ENCODE peak calls at places on chromosomes 16 and 17, in eight cellular contexts. I is psoas muscle, B is right atrium auricular region, M is heart left ventricle, E is uterus, F is fibroblast of lung, H is tibial nerve, X is GM23248. U is an unnamed sample.

GRCh38 chr16:48441863-48442279 is 56.7 kb upstream of the SIAH1 start:
- DNase-seq in I (no peak), B (no peak), M (no peak), E (no peak), F (no peak), H (no peak), X (no peak), U (no peak)

GRCh38 chr17:78572277-78573205 is 4.7 kb downstream of the DNAH17 start:
- DNase-seq in I (no peak), B (no peak), M (no peak), E (no peak), F (no peak), H (no peak), X (no peak), U (no peak)

GRCh38 chr17:75624021-75624420 is 9.2 kb upstream of the SMIM5 start:
- DNase-seq in I (no peak), B (no peak), M (no peak), E (no peak), F (no peak), H (no peak), X (no peak), U (no peak)

GRCh38 chr17:41263212-41263611 is 2.0 kb upstream of the KRTAP9-6 start:
- DNase-seq in I (no peak), B (no peak), M (no peak), E (no peak), F (no peak), H (no peak), X (no peak), U (no peak)

GRCh38 chr16:49492090-49492801 is 118.6 kb downstream of the C16orf78 start:
- DNase-seq in I (peak; percentile 82), B (no peak), M (peak; percentile 48), E (peak; percentile 43), F (no peak), H (no peak), X (peak; percentile 39), U (no peak)

GRCh38 chr17:28567604-28568003 is 3.7 kb downstream of the PIGS start:
- DNase-seq in I (no peak), B (no peak), M (no peak), E (no peak), F (no peak), H (no peak), X (no peak), U (no peak)

GRCh38 chr17:77651983-77652382 is 306.5 kb upstream of the TNRC6C start:
- DNase-seq in I (no peak), B (no peak), M (no peak), E (no peak), F (no peak), H (no peak), X (no peak), U (no peak)

GRCh38 chr17:38550661-38551060 is 55.1 kb downstream of the SRCIN1 start:
- DNase-seq in I (no peak), B (peak; percentile 61), M (peak; percentile 79), E (no peak), F (peak; percentile 33), H (no peak), X (peak; percentile 92), U (no peak)

GRCh38 chr17:73043686-73044581 is 48.6 kb downstream of the SLC39A11 start:
- DNase-seq in I (no peak), B (no peak), M (no peak), E (no peak), F (peak; percentile 99), H (no peak), X (peak; percentile 72), U (no peak)

GRCh38 chr17:31318298-31319190 is 2.9 kb downstream of the EVI2A start:
- DNase-seq in I (peak; percentile 71), B (peak; percentile 76), M (peak; percentile 74), E (peak; percentile 73), F (peak; percentile 93), H (peak; percentile 35), X (peak; percentile 45), U (no peak)

GRCh38 chr16:74450236-74450635 is 29.0 kb upstream of the CLEC18B start:
- DNase-seq in I (no peak), B (no peak), M (no peak), E (no peak), F (peak; percentile 28), H (no peak), X (peak; percentile 35), U (no peak)

GRCh38 chr17:28370035-28370743 is at the start of gene VTN:
- DNase-seq in I (no peak), B (peak; percentile 83), M (peak; percentile 87), E (no peak), F (peak; percentile 25), H (no peak), X (peak; percentile 36), U (no peak)

GRCh38 chr17:51372345-51373004 is 112.1 kb downstream of the UTP18 start:
- DNase-seq in I (no peak), B (no peak), M (no peak), E (no peak), F (peak; percentile 28), H (no peak), X (peak; percentile 68), U (no peak)

GRCh38 chr17:76018801-76019200 is 8.3 kb downstream of the EVPL start:
- DNase-seq in I (no peak), B (no peak), M (no peak), E (no peak), F (no peak), H (no peak), X (no peak), U (no peak)

GRCh38 chr16:10623059-10623458 is 42.7 kb upstream of the EMP2 start:
- DNase-seq in I (no peak), B (no peak), M (no peak), E (no peak), F (no peak), H (no peak), X (no peak), U (no peak)

GRCh38 chr17:75771334-75772281 is 6.6 kb upstream of the GALK1 start:
- DNase-seq in I (no peak), B (no peak), M (no peak), E (no peak), F (peak; percentile 26), H (no peak), X (no peak), U (no peak)

GRCh38 chr16:20016234-20016633 is 57.5 kb downstream of the GPR139 start:
- DNase-seq in I (no peak), B (no peak), M (no peak), E (no peak), F (no peak), H (no peak), X (no peak), U (no peak)

GRCh38 chr16:6157806-6158205 is 1060.2 kb upstream of the EEF2KMT start:
- DNase-seq in I (no peak), B (no peak), M (no peak), E (no peak), F (no peak), H (no peak), X (no peak), U (no peak)
- H3K9me3 ChIP-seq in I (no peaks in the 10 kb centered on the region), B (no peaks in the 10 kb centered on the region), M (no peaks in the 10 kb centered on the region), E (no peaks in the 10 kb centered on the region), F (no peaks in the 10 kb centered on the region), H (no peaks in the 10 kb centered on the region), X (no peaks in the 10 kb centered on the region), U (no peaks in the 10 kb centered on the region)

GRCh38 chr17:21823643-21824042 is 131.3 kb downstream of the KCNJ18 start:
- DNase-seq in I (no peak), B (no peak), M (no peak), E (no peak), F (no peak), H (no peak), X (no peak), U (no peak)

GRCh38 chr17:21817791-21818364 is 125.6 kb downstream of the KCNJ18 start:
- DNase-seq in I (no peak), B (no peak), M (no peak), E (no peak), F (no peak), H (no peak), X (no peak), U (no peak)

DNA sequence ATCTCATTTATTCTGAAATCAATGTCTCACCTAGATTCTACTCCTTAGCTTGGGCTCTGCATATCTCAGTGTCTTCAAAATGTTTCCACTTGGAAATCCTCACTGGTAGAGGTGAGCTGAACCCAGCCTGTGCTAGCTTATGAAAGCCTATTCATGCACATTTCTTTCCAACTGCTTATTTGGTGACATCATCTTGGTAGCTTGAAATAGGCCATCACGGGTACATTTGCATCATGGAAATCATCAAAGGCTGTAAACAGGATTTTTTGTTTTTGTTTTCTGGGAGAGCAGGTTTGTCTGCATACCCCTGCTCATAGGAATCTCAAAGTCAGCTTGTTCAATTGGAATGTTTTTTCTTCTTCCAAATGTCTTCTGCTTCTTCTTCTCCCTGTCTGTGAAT is 130.8 kb downstream of the KCNJ18 start:
- DNase-seq in I (no peak), B (no peak), M (no peak), E (no peak), F (no peak), H (no peak), X (no peak), U (no peak)
- H3K9me3 ChIP-seq in I (no peaks in the 10 kb centered on the region), B (no peaks in the 10 kb centered on the region), M (no peaks in the 10 kb centered on the region), E (no peaks in the 10 kb centered on the region), F (no peaks in the 10 kb centered on the region), H (no peaks in the 10 kb centered on the region), X (no peaks in the 10 kb centered on the region), U (no peaks in the 10 kb centered on the region)

DNA sequence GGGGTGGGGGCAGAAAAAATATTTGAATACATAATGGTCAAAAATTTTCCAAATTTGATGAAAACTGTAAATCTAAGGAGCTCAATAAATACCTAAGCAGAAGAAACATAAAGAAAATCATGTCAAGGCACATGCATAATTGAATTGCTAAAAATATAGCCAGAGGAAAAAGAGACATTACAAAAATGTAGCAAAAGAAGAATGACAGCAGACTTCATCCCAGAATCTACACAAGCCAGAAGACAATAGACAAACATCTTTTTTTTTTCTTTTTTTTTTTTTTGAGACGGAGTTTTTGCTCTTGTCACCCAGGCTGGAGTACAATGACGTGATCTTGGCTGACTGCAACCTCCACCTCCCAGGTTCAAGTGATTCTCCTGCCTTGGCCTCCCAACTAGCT is 62.0 kb upstream of the ATP2A3 start:
- DNase-seq in I (no peak), B (no peak), M (no peak), E (no peak), F (no peak), H (no peak), X (no peak), U (no peak)
- H3K9me3 ChIP-seq in I (peaks cover 13% of the 10 kb centered on the region), B (peaks cover 4% of the 10 kb centered on the region), M (peaks cover 31% of the 10 kb centered on the region), E (no peaks in the 10 kb centered on the region), F (no peaks in the 10 kb centered on the region), H (peaks cover 31% of the 10 kb centered on the region), X (peaks cover 4% of the 10 kb centered on the region), U (peaks cover 22% of the 10 kb centered on the region)

GRCh38 chr16:59859606-59860402 is 1125.7 kb upstream of the GOT2 start:
- DNase-seq in I (no peak), B (no peak), M (no peak), E (no peak), F (peak; percentile 64), H (no peak), X (peak; percentile 40), U (no peak)

DNA sequence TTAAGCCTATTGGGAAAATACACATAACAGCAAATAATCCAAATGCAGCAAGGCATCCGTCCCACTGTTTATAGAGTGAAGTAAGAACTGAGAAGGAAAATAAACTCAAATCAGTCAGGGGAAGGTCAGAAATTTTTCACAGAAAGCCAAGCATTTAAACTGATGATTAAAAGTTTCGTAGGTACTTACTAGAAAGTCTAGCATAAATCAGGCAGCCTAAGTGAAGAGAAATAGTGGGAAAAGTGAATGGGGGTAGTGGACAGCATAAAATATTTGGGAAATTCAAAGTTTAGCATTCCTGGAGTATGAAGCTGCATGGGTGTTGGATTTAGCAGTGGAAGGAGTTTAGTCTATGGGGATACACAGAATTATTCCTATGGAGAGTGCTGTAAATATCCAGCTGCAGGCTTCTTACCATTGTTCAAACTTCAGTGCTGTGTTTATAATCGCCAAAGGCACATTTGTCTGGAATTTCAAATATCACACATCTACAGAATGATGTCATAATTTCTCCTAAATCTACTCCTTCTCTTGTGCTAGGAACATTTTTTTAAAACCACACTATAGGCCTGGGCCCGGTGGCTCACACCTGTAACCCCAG is 1131.1 kb upstream of the GOT2 start:
- DNase-seq in I (no peak), B (no peak), M (no peak), E (no peak), F (no peak), H (no peak), X (no peak), U (no peak)
- H3K9me3 ChIP-seq in I (no peaks in the 10 kb centered on the region), B (no peaks in the 10 kb centered on the region), M (no peaks in the 10 kb centered on the region), E (no peaks in the 10 kb centered on the region), F (no peaks in the 10 kb centered on the region), H (no peaks in the 10 kb centered on the region), X (no peaks in the 10 kb centered on the region), U (no peaks in the 10 kb centered on the region)

U was measured in esophagus muscularis mucosa.